ENCODE peak calls at places on chromosomes 16 and 17, in four cellular contexts. C is iPS-NIHi11, B is mucosa of gallbladder, S is SHP77. D is an unnamed sample.

GRCh38 chr17:83175551-83176271 is 96.3 kb downstream of the METRNL start:
- DNase-seq in C (no peak), B (peak), S (no peak), D (peak)

GRCh38 chr16:53495325-53495724 is 7.7 kb downstream of the AKTIP start:
- DNase-seq in C (peak), S (no peak), B (no peak), D (peak)

GRCh38 chr17:13584701-13585080 is 17.0 kb downstream of the HS3ST3A1 start:
- DNase-seq in B (no peak), C (no peak), S (no peak), D (no peak)

GRCh38 chr17:1727258-1727789 is 2.8 kb downstream of the WDR81 start:
- DNase-seq in S (no peak), B (no peak), C (no peak), D (no peak)

GRCh38 chr16:4096509-4096908 is 19.7 kb downstream of the ADCY9 start:
- DNase-seq in C (no peak), B (no peak), S (no peak), D (no peak)

GRCh38 chr17:28057731-28058246 is 15.3 kb downstream of the NLK start:
- DNase-seq in S (no peak), C (no peak), B (no peak), D (no peak)

GRCh38 chr17:73792994-73793393 is 148.7 kb upstream of the SDK2 start:
- DNase-seq in S (no peak), C (no peak), B (no peak), D (peak)

GRCh38 chr17:76570877-76571471 is 14.7 kb downstream of the ST6GALNAC2 start:
- DNase-seq in B (no peak), S (no peak), C (no peak), D (no peak)

GRCh38 chr17:71975998-71976649 is 144.7 kb upstream of the SOX9 start:
- DNase-seq in S (peak), B (peak), C (no peak), D (peak)

GRCh38 chr17:38428643-38429371 is 543 bp downstream of the ARHGAP23 start:
- DNase-seq in C (peak), S (no peak), B (no peak), D (peak)

GRCh38 chr17:45228985-45229517 is 7.4 kb downstream of the FMNL1 start:
- DNase-seq in C (peak), B (peak), S (peak), D (peak)

GRCh38 chr16:2697401-2697948 is 15.2 kb downstream of the KCTD5 start:
- DNase-seq in B (no peak), S (no peak), C (no peak), D (no peak)

GRCh38 chr17:44872131-44872768 is 24.6 kb downstream of the HIGD1B start:
- DNase-seq in B (no peak), S (no peak), C (no peak), D (no peak)

GRCh38 chr16:70749006-70749678 is 51.8 kb downstream of the VAC14 start:
- DNase-seq in C (no peak), B (peak), S (peak), D (no peak)

GRCh38 chr17:40320771-40321501 is 12.0 kb downstream of the RARA start:
- DNase-seq in B (no peak), C (no peak), S (no peak), D (peak)

D was measured in endodermal cell.